ENCODE peak calls at places on chromosomes 7 and 10, in six cellular contexts. One of them, this sample, is unnamed.

GRCh38 chr7:116229359-116229758 is 19.0 kb downstream of the TES start:
- DNase-seq in hepatocyte: no peak
- DNase-seq in cardiac muscle cell: peak
- DNase-seq in tibial artery: no peak
- DNase-seq in epithelial cell of esophagus: no peak
- DNase-seq in Peyer's patch: no peak
- DNase-seq in this sample: no peak

GRCh38 chr10:69438531-69439349 is 12.5 kb upstream of the TSPAN15 start:
- DNase-seq in Peyer's patch: no peak
- DNase-seq in epithelial cell of esophagus: peak
- DNase-seq in hepatocyte: peak
- DNase-seq in cardiac muscle cell: peak
- DNase-seq in tibial artery: no peak
- DNase-seq in this sample: no peak

GRCh38 chr7:37448637-37449331 is at the start of gene ELMO1:
- DNase-seq in hepatocyte: peak
- DNase-seq in Peyer's patch: peak
- DNase-seq in cardiac muscle cell: peak
- DNase-seq in epithelial cell of esophagus: peak
- DNase-seq in tibial artery: peak
- DNase-seq in this sample: peak

GRCh38 chr10:93346060-93346459 is 136.1 kb downstream of the MYOF start:
- DNase-seq in tibial artery: no peak
- DNase-seq in Peyer's patch: no peak
- DNase-seq in hepatocyte: no peak
- DNase-seq in cardiac muscle cell: no peak
- DNase-seq in epithelial cell of esophagus: no peak
- DNase-seq in this sample: no peak

GRCh38 chr7:75596727-75597614 is 104.9 kb downstream of the SPDYE5 start:
- DNase-seq in epithelial cell of esophagus: no peak
- DNase-seq in hepatocyte: no peak
- DNase-seq in cardiac muscle cell: no peak
- DNase-seq in Peyer's patch: no peak
- DNase-seq in tibial artery: no peak
- DNase-seq in this sample: no peak

GRCh38 chr7:50088463-50089129 is 4.5 kb downstream of the ZPBP start:
- DNase-seq in epithelial cell of esophagus: peak
- DNase-seq in cardiac muscle cell: no peak
- DNase-seq in tibial artery: no peak
- DNase-seq in hepatocyte: no peak
- DNase-seq in Peyer's patch: no peak
- DNase-seq in this sample: no peak

GRCh38 chr10:15211464-15211979 is 43.0 kb upstream of the NMT2 start:
- DNase-seq in hepatocyte: no peak
- DNase-seq in Peyer's patch: no peak
- DNase-seq in epithelial cell of esophagus: peak
- DNase-seq in tibial artery: no peak
- DNase-seq in cardiac muscle cell: peak
- DNase-seq in this sample: no peak

GRCh38 chr7:123367508-123368122 is 166.8 kb downstream of the IQUB start:
- DNase-seq in cardiac muscle cell: peak
- DNase-seq in tibial artery: no peak
- DNase-seq in epithelial cell of esophagus: peak
- DNase-seq in Peyer's patch: no peak
- DNase-seq in hepatocyte: peak
- DNase-seq in this sample: peak

GRCh38 chr7:105257338-105257737 is 131.4 kb downstream of the SRPK2 start:
- DNase-seq in cardiac muscle cell: no peak
- DNase-seq in tibial artery: no peak
- DNase-seq in Peyer's patch: no peak
- DNase-seq in hepatocyte: no peak
- DNase-seq in epithelial cell of esophagus: no peak
- DNase-seq in this sample: no peak

GRCh38 chr10:77661674-77662073 is 24.1 kb upstream of the KCNMA1 start:
- DNase-seq in cardiac muscle cell: no peak
- DNase-seq in tibial artery: no peak
- DNase-seq in hepatocyte: no peak
- DNase-seq in Peyer's patch: no peak
- DNase-seq in epithelial cell of esophagus: no peak
- DNase-seq in this sample: no peak

GRCh38 chr10:48594371-48594770 is 10.5 kb downstream of the ARHGAP22 start:
- DNase-seq in Peyer's patch: no peak
- DNase-seq in cardiac muscle cell: no peak
- DNase-seq in tibial artery: no peak
- DNase-seq in epithelial cell of esophagus: no peak
- DNase-seq in hepatocyte: no peak
- DNase-seq in this sample: no peak

GRCh38 chr10:45241865-45242518 is 73.4 kb downstream of the OR13A1 start:
- DNase-seq in epithelial cell of esophagus: no peak
- DNase-seq in hepatocyte: no peak
- DNase-seq in cardiac muscle cell: peak
- DNase-seq in tibial artery: no peak
- DNase-seq in Peyer's patch: no peak
- DNase-seq in this sample: no peak

GRCh38 chr7:23184709-23185354 is 3.0 kb downstream of the NUP42 start:
- DNase-seq in Peyer's patch: peak
- DNase-seq in hepatocyte: peak
- DNase-seq in cardiac muscle cell: peak
- DNase-seq in tibial artery: no peak
- DNase-seq in epithelial cell of esophagus: peak
- DNase-seq in this sample: peak

GRCh38 chr10:5283305-5284158 is 81.2 kb upstream of the UCN3 start:
- DNase-seq in hepatocyte: peak
- DNase-seq in cardiac muscle cell: peak
- DNase-seq in Peyer's patch: peak
- DNase-seq in tibial artery: peak
- DNase-seq in epithelial cell of esophagus: peak
- DNase-seq in this sample: peak

GRCh38 chr10:130721971-130722370 is 585.8 kb downstream of the GLRX3 start:
- DNase-seq in hepatocyte: no peak
- DNase-seq in epithelial cell of esophagus: no peak
- DNase-seq in Peyer's patch: no peak
- DNase-seq in tibial artery: no peak
- DNase-seq in cardiac muscle cell: no peak
- DNase-seq in this sample: no peak

GRCh38 chr7:31648288-31648687 is 38.7 kb upstream of the PPP1R17 start:
- DNase-seq in tibial artery: no peak
- DNase-seq in Peyer's patch: no peak
- DNase-seq in hepatocyte: no peak
- DNase-seq in epithelial cell of esophagus: peak
- DNase-seq in cardiac muscle cell: peak
- DNase-seq in this sample: no peak

GRCh38 chr10:26215923-26216576 is 524 bp upstream of the GAD2 start:
- DNase-seq in epithelial cell of esophagus: peak
- DNase-seq in Peyer's patch: no peak
- DNase-seq in hepatocyte: peak
- DNase-seq in cardiac muscle cell: peak
- DNase-seq in tibial artery: no peak
- DNase-seq in this sample: peak

GRCh38 chr10:33237736-33238624 is 96.5 kb downstream of the NRP1 start:
- DNase-seq in cardiac muscle cell: peak
- DNase-seq in tibial artery: no peak
- DNase-seq in Peyer's patch: no peak
- DNase-seq in hepatocyte: peak
- DNase-seq in epithelial cell of esophagus: peak
- DNase-seq in this sample: no peak

GRCh38 chr7:132742152-132742551 is 165.9 kb upstream of the PLXNA4 start:
- DNase-seq in Peyer's patch: no peak
- DNase-seq in tibial artery: no peak
- DNase-seq in epithelial cell of esophagus: peak
- DNase-seq in hepatocyte: no peak
- DNase-seq in cardiac muscle cell: peak
- DNase-seq in this sample: no peak

GRCh38 chr10:78277734-78278404 is 244.2 kb downstream of the RPS24 start:
- DNase-seq in cardiac muscle cell: peak
- DNase-seq in epithelial cell of esophagus: peak
- DNase-seq in hepatocyte: peak
- DNase-seq in Peyer's patch: no peak
- DNase-seq in tibial artery: peak
- DNase-seq in this sample: no peak

GRCh38 chr7:131652934-131653333 is 96.5 kb upstream of the PODXL start:
- DNase-seq in cardiac muscle cell: no peak
- DNase-seq in epithelial cell of esophagus: no peak
- DNase-seq in hepatocyte: peak
- DNase-seq in tibial artery: no peak
- DNase-seq in Peyer's patch: no peak
- DNase-seq in this sample: no peak

GRCh38 chr10:69696073-69696731 is 66.2 kb downstream of the FAM241B start:
- DNase-seq in tibial artery: no peak
- DNase-seq in Peyer's patch: peak
- DNase-seq in hepatocyte: peak
- DNase-seq in cardiac muscle cell: peak
- DNase-seq in epithelial cell of esophagus: peak
- DNase-seq in this sample: peak

GRCh38 chr7:6262206-6262605 is 10.2 kb downstream of the CYTH3 start:
- DNase-seq in tibial artery: no peak
- DNase-seq in Peyer's patch: no peak
- DNase-seq in hepatocyte: no peak
- DNase-seq in cardiac muscle cell: no peak
- DNase-seq in epithelial cell of esophagus: no peak
- DNase-seq in this sample: no peak

GRCh38 chr7:36742911-36743775 is 18.8 kb upstream of the AOAH start:
- DNase-seq in cardiac muscle cell: no peak
- DNase-seq in Peyer's patch: no peak
- DNase-seq in epithelial cell of esophagus: no peak
- DNase-seq in hepatocyte: no peak
- DNase-seq in tibial artery: no peak
- DNase-seq in this sample: no peak

GRCh38 chr10:19847321-19847720 is 31.1 kb downstream of the PLXDC2 start:
- DNase-seq in cardiac muscle cell: peak
- DNase-seq in Peyer's patch: no peak
- DNase-seq in tibial artery: no peak
- DNase-seq in hepatocyte: peak
- DNase-seq in epithelial cell of esophagus: peak
- DNase-seq in this sample: no peak

GRCh38 chr7:101153969-101154692 is at the start of gene AP1S1:
- DNase-seq in epithelial cell of esophagus: peak
- DNase-seq in hepatocyte: peak
- DNase-seq in tibial artery: peak
- DNase-seq in Peyer's patch: peak
- DNase-seq in cardiac muscle cell: peak
- DNase-seq in this sample: peak

GRCh38 chr10:103416436-103417147 is 20.2 kb downstream of the PDCD11 start:
- DNase-seq in hepatocyte: peak
- DNase-seq in Peyer's patch: peak
- DNase-seq in cardiac muscle cell: peak
- DNase-seq in tibial artery: peak
- DNase-seq in epithelial cell of esophagus: peak
- DNase-seq in this sample: peak

DNA sequence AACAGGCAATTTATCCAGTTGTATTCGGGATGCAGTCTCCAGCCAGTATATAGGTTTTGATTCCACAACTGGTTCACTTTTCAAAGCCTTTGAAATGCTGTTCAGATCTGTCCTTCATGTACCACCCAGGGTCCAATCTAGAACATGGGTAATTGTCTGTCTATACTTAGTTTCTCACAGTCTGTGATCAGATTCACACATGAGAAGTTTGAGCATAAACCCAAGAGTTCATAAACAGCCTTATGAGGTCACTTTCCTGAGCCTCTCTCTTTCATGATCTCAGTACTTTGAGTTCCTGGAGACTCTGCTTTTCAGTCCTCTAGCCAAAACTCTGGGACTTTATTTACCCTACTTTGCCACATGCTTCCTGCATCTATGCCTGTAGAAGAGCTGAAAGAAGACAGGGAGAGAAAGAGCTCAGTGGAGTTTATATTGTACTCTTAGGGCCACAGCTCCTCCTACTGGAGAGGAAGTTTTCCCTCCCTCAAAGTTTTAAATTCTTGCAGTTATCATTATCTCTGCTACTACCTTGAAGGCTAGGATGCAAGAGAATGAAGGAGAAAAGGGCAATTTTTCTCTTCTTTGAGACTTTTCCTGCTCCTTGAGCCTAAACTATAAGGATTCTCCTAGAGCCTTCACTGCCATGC is 172.0 kb downstream of the ZEB1 start:
- DNase-seq in Peyer's patch: no peak
- DNase-seq in epithelial cell of esophagus: peak
- DNase-seq in hepatocyte: peak
- DNase-seq in tibial artery: no peak
- DNase-seq in cardiac muscle cell: peak
- DNase-seq in this sample: peak
- TF ChIP-seq CTCF in Peyer's patch: peak
- TF ChIP-seq CTCF in epithelial cell of esophagus: peak
- TF ChIP-seq CTCF in hepatocyte: peak
- TF ChIP-seq CTCF in tibial artery: peak
- TF ChIP-seq CTCF in cardiac muscle cell: peak
- TF ChIP-seq CTCF in this sample: peak

DNA sequence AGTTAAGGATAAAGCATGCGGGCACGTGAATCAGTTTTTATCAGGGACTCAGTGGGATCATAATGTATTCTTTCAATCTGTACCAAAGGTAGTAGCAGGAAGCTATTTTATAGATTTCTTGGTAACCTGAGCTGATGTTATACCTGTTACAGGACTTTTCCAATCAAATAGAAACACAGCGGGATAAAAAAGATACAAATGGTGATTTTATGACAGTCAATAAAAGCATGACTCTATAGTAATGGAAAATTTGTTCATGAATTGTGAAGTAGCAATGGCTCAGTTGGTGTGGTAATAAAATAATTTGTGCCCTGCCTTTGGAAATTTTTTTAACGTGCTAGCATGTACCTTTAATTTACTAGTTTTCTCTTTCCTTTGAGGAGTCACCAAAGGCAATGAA is 300.7 kb upstream of the CELF2 start:
- DNase-seq in Peyer's patch: no peak
- DNase-seq in hepatocyte: no peak
- DNase-seq in tibial artery: no peak
- DNase-seq in epithelial cell of esophagus: no peak
- DNase-seq in cardiac muscle cell: no peak
- DNase-seq in this sample: no peak
- TF ChIP-seq CTCF in Peyer's patch: no peak
- TF ChIP-seq CTCF in hepatocyte: no peak
- TF ChIP-seq CTCF in tibial artery: no peak
- TF ChIP-seq CTCF in epithelial cell of esophagus: no peak
- TF ChIP-seq CTCF in cardiac muscle cell: no peak
- TF ChIP-seq CTCF in this sample: no peak

GRCh38 chr7:156218544-156219306 is 406.5 kb upstream of the SHH start:
- DNase-seq in hepatocyte: no peak
- DNase-seq in cardiac muscle cell: no peak
- DNase-seq in Peyer's patch: no peak
- DNase-seq in epithelial cell of esophagus: no peak
- DNase-seq in tibial artery: no peak
- DNase-seq in this sample: no peak
- TF ChIP-seq CTCF in hepatocyte: no peak
- TF ChIP-seq CTCF in cardiac muscle cell: no peak
- TF ChIP-seq CTCF in Peyer's patch: no peak
- TF ChIP-seq CTCF in epithelial cell of esophagus: no peak
- TF ChIP-seq CTCF in tibial artery: no peak
- TF ChIP-seq CTCF in this sample: no peak

DNA sequence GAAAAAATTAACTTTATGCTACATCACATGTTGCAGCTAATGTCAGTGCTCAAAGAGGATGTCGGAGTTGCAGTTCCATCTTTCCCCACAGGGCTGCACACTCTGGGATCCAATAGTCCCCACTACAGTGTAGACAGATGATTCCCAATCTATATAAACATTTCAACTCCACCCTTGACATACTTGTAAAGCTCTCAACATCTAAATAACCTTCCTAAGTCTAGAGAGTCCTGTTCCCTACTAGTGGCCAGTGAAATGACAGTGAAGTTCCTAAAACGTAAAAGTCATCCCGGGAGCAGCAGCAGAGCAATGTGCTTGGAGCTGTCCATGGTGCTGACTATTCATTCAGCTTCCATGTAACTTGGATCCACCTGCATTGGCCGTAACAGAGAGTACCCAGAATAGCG is 145.1 kb downstream of the GRM8 start:
- DNase-seq in cardiac muscle cell: peak
- DNase-seq in hepatocyte: peak
- DNase-seq in Peyer's patch: peak
- DNase-seq in epithelial cell of esophagus: peak
- DNase-seq in tibial artery: no peak
- DNase-seq in this sample: peak
- TF ChIP-seq CTCF in cardiac muscle cell: peak
- TF ChIP-seq CTCF in hepatocyte: peak
- TF ChIP-seq CTCF in Peyer's patch: peak
- TF ChIP-seq CTCF in epithelial cell of esophagus: peak
- TF ChIP-seq CTCF in tibial artery: no peak
- TF ChIP-seq CTCF in this sample: peak